ENCODE peak calls at places on chromosome 11, in seven cellular contexts. K is HTR-8/SVneo; H is neural progenitor cell; U is spleen; Y is midbrain; L is foreskin keratinocyte; P is stimulated activated CD4-positive, alpha-beta T cell treated with anti-CD3 and anti-CD28 coated beads, Interleukin-12 subunit alpha, Interleukin-12 subunit beta, amount 100 ng/mL, for 48 hours. S is an unnamed sample.
A peak's percentile ranks its signal among the peaks of the same experiment; 100 is the strongest.

GRCh38 chr11:64760759-64761417 is 1.1 kb upstream of the PYGM start:
- DNase-seq in K (no peak), H (no peak), U (peak; percentile 66), Y (no peak), L (no peak), P (no peak), S (no peak)

GRCh38 chr11:122271167-122271566 is 155.2 kb upstream of the BLID start:
- DNase-seq in K (no peak), H (no peak), U (no peak), Y (no peak), L (no peak), P (no peak), S (no peak)

GRCh38 chr11:82942376-82942775 is 40.8 kb downstream of the DDIAS start:
- DNase-seq in K (no peak), H (no peak), U (no peak), Y (no peak), L (no peak), P (no peak), S (no peak)

GRCh38 chr11:100948936-100949335 is 180.7 kb downstream of the PGR start:
- DNase-seq in K (no peak), H (no peak), U (no peak), Y (no peak), L (no peak), P (no peak), S (no peak)

GRCh38 chr11:12266943-12267342 is 110.4 kb upstream of the PARVA start:
- DNase-seq in K (no peak), H (no peak), U (no peak), Y (no peak), L (no peak), P (no peak), S (no peak)

GRCh38 chr11:34250732-34251639 is 106.8 kb downstream of the ABTB2 start:
- DNase-seq in K (peak; percentile 87), H (peak; percentile 56), U (peak; percentile 91), Y (peak; percentile 52), L (peak; percentile 68), P (peak; percentile 51), S (peak; percentile 81)

GRCh38 chr11:57658023-57658361 is 430 bp downstream of the CLP1 start:
- DNase-seq in K (no peak), H (peak; percentile 26), U (no peak), Y (no peak), L (no peak), P (no peak), S (no peak)

GRCh38 chr11:19838994-19839768 is 126.5 kb downstream of the NAV2 start:
- DNase-seq in K (no peak), H (no peak), U (no peak), Y (no peak), L (no peak), P (no peak), S (no peak)

GRCh38 chr11:65879622-65880021 is at the start of gene CTSW:
- DNase-seq in K (no peak), H (no peak), U (peak; percentile 86), Y (no peak), L (no peak), P (no peak), S (no peak)

GRCh38 chr11:64034411-64034811 is 1.3 kb upstream of the FLRT1 start:
- DNase-seq in K (no peak), H (peak; percentile 72), U (no peak), Y (no peak), L (no peak), P (no peak), S (no peak)

GRCh38 chr11:69212121-69213110 is 56.7 kb downstream of the SMIM38 start:
- DNase-seq in K (no peak), H (peak; percentile 34), U (no peak), Y (no peak), L (no peak), P (no peak), S (no peak)

GRCh38 chr11:26247340-26247739 is 84.6 kb upstream of the ANO3 start:
- DNase-seq in K (no peak), H (no peak), U (no peak), Y (no peak), L (no peak), P (no peak), S (no peak)

GRCh38 chr11:71294846-71295600 is 42.6 kb upstream of the SHANK2 start:
- DNase-seq in K (no peak), H (no peak), U (no peak), Y (no peak), L (no peak), P (no peak), S (no peak)

GRCh38 chr11:134252539-134253188 is 488 bp downstream of the THYN1 start:
- DNase-seq in K (no peak), H (peak; percentile 63), U (peak; percentile 82), Y (no peak), L (peak; percentile 32), P (no peak), S (no peak)

S was measured in PC-9.